ENCODE peak calls at places on chromosomes 6 and 20, in seven cellular contexts. P is GM20000, F is brain microvascular endothelial cell, R is nephron progenitor cell, L is adrenal gland, E is right lobe of liver, K is transverse colon. M is an unnamed sample.

GRCh38 chr20:18839507-18840247 is 26.1 kb downstream of the SCP2D1 start:
- DNase-seq in F (no peak), E (no peak), L (no peak), K (no peak), R (no peak), P (no peak), M (no peak)

GRCh38 chr6:2764610-2765165 is 505 bp upstream of the WRNIP1 start:
- DNase-seq in P (peak; percentile 76), R (no peak), F (peak; percentile 69), L (peak; percentile 67), E (peak; percentile 56), K (peak; percentile 56), M (peak; percentile 60)

GRCh38 chr20:53943522-53944291 is 126.7 kb downstream of the BCAS1 start:
- DNase-seq in L (no peak), P (peak; percentile 37), R (no peak), F (no peak), E (no peak), K (no peak), M (peak; percentile 45)

GRCh38 chr20:35369804-35370203 is 42.0 kb downstream of the UQCC1 start:
- DNase-seq in R (no peak), F (peak; percentile 61), L (no peak), P (no peak), K (no peak), E (no peak), M (no peak)

GRCh38 chr20:46709459-46710148 is at the start of gene SLC2A10:
- DNase-seq in E (peak; percentile 84), R (peak; percentile 78), K (peak; percentile 70), L (peak; percentile 29), P (no peak), F (peak; percentile 41), M (no peak)

GRCh38 chr6:97401533-97401932 is 118.5 kb upstream of the MMS22L start:
- DNase-seq in F (peak; percentile 7), K (no peak), P (no peak), E (no peak), R (no peak), L (no peak), M (no peak)

GRCh38 chr6:122207794-122208193 is 191.7 kb upstream of the HSF2 start:
- DNase-seq in L (no peak), F (no peak), K (no peak), E (no peak), P (no peak), R (no peak), M (no peak)

GRCh38 chr6:107689881-107690545 is 134.1 kb downstream of the SCML4 start:
- DNase-seq in R (no peak), E (no peak), K (no peak), F (no peak), P (no peak), L (no peak), M (no peak)

GRCh38 chr6:158198461-158198860 is 30.3 kb downstream of the GTF2H5 start:
- DNase-seq in K (no peak), E (no peak), P (no peak), L (no peak), F (no peak), R (no peak), M (no peak)

GRCh38 chr6:158191032-158191431 is 22.9 kb downstream of the GTF2H5 start:
- DNase-seq in P (no peak), K (no peak), L (no peak), F (no peak), R (no peak), E (no peak), M (no peak)

GRCh38 chr6:158191769-158192168 is 23.6 kb downstream of the GTF2H5 start:
- DNase-seq in E (no peak), R (no peak), F (no peak), P (no peak), L (no peak), K (no peak), M (no peak)

GRCh38 chr6:158194487-158195280 is 26.5 kb downstream of the GTF2H5 start:
- DNase-seq in F (no peak), E (no peak), P (no peak), R (no peak), L (no peak), K (no peak), M (no peak)
- TF ChIP-seq CTCF in F (no peak), E (no peak), P (no peak), R (no peak), L (no peak), K (no peak), M (no peak)

GRCh38 chr6:156686429-156686939 is 90.7 kb upstream of the ARID1B start:
- DNase-seq in L (no peak), F (peak; percentile 40), K (peak; percentile 51), P (peak; percentile 56), R (peak; percentile 43), E (no peak), M (no peak)
- TF ChIP-seq CTCF in L (peak; percentile 51), F (peak; percentile 53), K (peak; percentile 85), P (peak; percentile 15), R (no peak), E (peak; percentile 30), M (peak; percentile 35)

GRCh38 chr6:63634630-63635029 is 972 bp upstream of the PHF3 start:
- DNase-seq in F (peak; percentile 2), E (no peak), K (no peak), P (no peak), L (no peak), R (no peak), M (no peak)

GRCh38 chr6:63636516-63636968 is 940 bp downstream of the PHF3 start:
- DNase-seq in P (peak; percentile 55), L (peak; percentile 55), E (peak; percentile 77), R (peak; percentile 53), K (peak; percentile 67), F (peak; percentile 18), M (peak; percentile 29)

GRCh38 chr6:63635165-63635562 is 438 bp upstream of the PHF3 start:
- DNase-seq in K (no peak), R (no peak), E (no peak), P (no peak), L (no peak), F (no peak), M (no peak)

GRCh38 chr6:63637865-63638445 is 2.4 kb downstream of the PHF3 start:
- DNase-seq in F (no peak), P (no peak), K (no peak), R (no peak), E (no peak), L (no peak), M (no peak)

GRCh38 chr6:63635563-63636515 is at the start of gene PHF3:
- DNase-seq in F (peak; percentile 62), R (peak; percentile 91), K (peak; percentile 93), E (peak; percentile 93), L (peak; percentile 91), P (peak; percentile 96), M (peak; percentile 96)
- TF ChIP-seq CTCF in F (peak; percentile 24), R (no peak), K (peak; percentile 22), E (peak; percentile 9), L (no peak), P (no peak), M (no peak)

GRCh38 chr20:36574278-36575065 is 1.1 kb downstream of the TGIF2 start:
- DNase-seq in L (peak; percentile 58), P (peak; percentile 57), E (peak; percentile 62), K (peak; percentile 68), F (peak; percentile 50), R (peak; percentile 76), M (peak; percentile 58)

GRCh38 chr20:36573103-36573797 is at the start of gene TGIF2:
- DNase-seq in K (peak; percentile 87), E (peak; percentile 89), L (peak; percentile 86), P (peak; percentile 100), R (peak; percentile 95), F (peak; percentile 67), M (peak; percentile 99)

GRCh38 chr20:36572701-36573102 is 695 bp upstream of the TGIF2 start:
- DNase-seq in K (peak; percentile 31), P (peak; percentile 66), E (peak; percentile 36), R (no peak), L (peak; percentile 51), F (peak; percentile 28), M (peak; percentile 56)

GRCh38 chr20:36573798-36574277 is 441 bp downstream of the TGIF2 start:
- DNase-seq in P (peak; percentile 79), R (no peak), L (no peak), E (peak; percentile 52), K (peak; percentile 54), F (no peak), M (peak; percentile 64)

DNA sequence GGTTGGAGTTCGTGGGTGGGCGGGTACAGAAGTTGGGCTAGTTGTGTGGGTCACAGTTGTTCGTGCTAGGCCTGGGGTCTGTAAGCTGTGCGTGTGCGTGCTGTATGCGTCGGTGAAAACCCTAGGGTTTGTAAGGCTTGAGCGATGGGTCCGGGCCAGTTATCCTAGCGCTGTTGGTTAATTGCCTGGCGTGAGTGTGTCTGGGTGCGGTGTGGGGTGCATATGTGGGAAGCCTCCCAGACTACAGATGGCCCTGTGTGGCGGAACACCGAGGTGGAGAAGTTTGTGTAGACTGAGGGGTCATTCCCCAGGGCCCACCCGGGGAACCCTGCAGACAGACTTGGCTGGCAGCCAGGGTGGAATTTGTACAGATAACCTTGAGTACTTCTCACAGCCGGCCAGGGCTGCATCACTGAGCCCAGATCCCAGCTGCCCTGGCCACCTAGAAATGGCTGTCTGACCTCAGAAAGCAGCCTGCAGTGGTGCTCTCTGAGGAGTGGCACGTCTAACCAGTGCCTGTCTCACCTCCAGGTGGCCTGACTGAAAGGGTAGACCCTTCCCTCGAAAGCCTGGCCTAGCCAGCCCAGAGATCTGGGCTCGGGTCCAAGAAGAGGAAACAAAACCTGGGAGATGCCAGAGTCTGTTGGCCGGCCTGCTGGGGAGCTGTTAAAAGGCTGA is 1.8 kb downstream of the TGIF2 start:
- DNase-seq in L (peak; percentile 77), R (peak; percentile 31), E (peak; percentile 55), K (peak; percentile 53), F (peak; percentile 35), P (peak; percentile 41), M (peak; percentile 45)
- TF ChIP-seq CTCF in L (no peak), R (no peak), E (no peak), K (no peak), F (peak; percentile 12), P (no peak), M (no peak)

GRCh38 chr20:5316188-5317158 is at the start of gene PROKR2:
- DNase-seq in L (no peak), K (no peak), P (peak; percentile 50), F (no peak), E (no peak), R (peak; percentile 71), M (peak; percentile 29)
- TF ChIP-seq CTCF in L (no peak), K (no peak), P (no peak), F (peak; percentile 17), E (no peak), R (no peak), M (no peak)

GRCh38 chr20:17723301-17723691 is 23.5 kb downstream of the BANF2 start:
- DNase-seq in P (no peak), K (no peak), R (no peak), F (no peak), L (no peak), E (no peak), M (no peak)

GRCh38 chr20:17725094-17725835 is 25.5 kb downstream of the BANF2 start:
- DNase-seq in K (no peak), L (no peak), E (peak; percentile 51), R (no peak), F (no peak), P (no peak), M (no peak)

GRCh38 chr20:17722493-17723300 is 22.9 kb downstream of the BANF2 start:
- DNase-seq in L (no peak), K (no peak), P (no peak), F (no peak), E (no peak), R (no peak), M (no peak)

GRCh38 chr20:17720755-17721154 is 21.0 kb downstream of the BANF2 start:
- DNase-seq in L (no peak), E (no peak), P (no peak), K (no peak), R (no peak), F (no peak), M (no peak)

GRCh38 chr20:17721802-17722486 is 22.2 kb downstream of the BANF2 start:
- DNase-seq in E (no peak), P (no peak), L (no peak), K (peak; percentile 30), F (no peak), R (no peak), M (no peak)
- TF ChIP-seq CTCF in E (no peak), P (no peak), L (no peak), K (peak; percentile 42), F (peak; percentile 36), R (no peak), M (no peak)